ENCODE peak calls at places on chromosome 7, in ten cellular contexts. A is hepatocyte, V is fibroblast of the aortic adventitia, B is ovary, M is A549, N is fibroblast of pulmonary artery, K is lower lobe of right lung, O is cardiac muscle cell, H is upper lobe of right lung, L is astrocyte. E is an unnamed sample.

GRCh38 chr7:142556745-142557144 is 192.5 kb upstream of the PRSS1 start:
- DNase-seq in N (peak), B (no peak), M (peak), A (peak), L (peak), K (no peak), V (peak), H (peak), O (peak), E (peak)

GRCh38 chr7:133570321-133570720 is 317.4 kb downstream of the EXOC4 start:
- DNase-seq in N (no peak), M (no peak), H (no peak), A (no peak), O (no peak), B (no peak), K (no peak), L (peak), V (no peak), E (no peak)

GRCh38 chr7:143901360-143901709 is 641 bp downstream of the TCAF1 start:
- DNase-seq in N (peak), M (peak), L (peak), K (peak), B (peak), A (peak), V (peak), H (peak), O (peak), E (no peak)

GRCh38 chr7:41107330-41107937 is 595.5 kb downstream of the INHBA start:
- DNase-seq in L (peak), K (no peak), V (peak), O (no peak), B (no peak), H (no peak), A (peak), M (peak), N (no peak), E (peak)

GRCh38 chr7:4792537-4793126 is 17.2 kb downstream of the AP5Z1 start:
- DNase-seq in M (no peak), V (no peak), A (no peak), B (peak), L (no peak), H (no peak), K (peak), N (no peak), O (peak), E (no peak)

GRCh38 chr7:134458341-134458805 is 527 bp downstream of the AKR1B1 start:
- DNase-seq in V (peak), L (no peak), A (peak), N (no peak), H (peak), O (peak), M (peak), K (peak), B (peak), E (no peak)

GRCh38 chr7:71752171-71752935 is 620.4 kb downstream of the GALNT17 start:
- DNase-seq in L (no peak), O (peak), M (peak), N (peak), B (peak), V (no peak), K (peak), A (peak), H (peak), E (no peak)

GRCh38 chr7:64494912-64495461 is 67.9 kb downstream of the ZNF680 start:
- DNase-seq in N (no peak), H (no peak), O (no peak), K (no peak), V (no peak), L (no peak), M (no peak), A (no peak), B (peak), E (no peak)

GRCh38 chr7:79610301-79610700 is 156.8 kb upstream of the MAGI2 start:
- DNase-seq in K (no peak), H (no peak), L (peak), V (peak), B (no peak), M (no peak), A (no peak), O (no peak), N (peak), E (no peak)

GRCh38 chr7:113085781-113086390 is 741 bp downstream of the GPR85 start:
- DNase-seq in M (no peak), K (no peak), L (peak), N (peak), H (no peak), V (peak), B (no peak), O (no peak), A (no peak), E (no peak)

GRCh38 chr7:140594131-140594691 is 46.4 kb downstream of the DENND2A start:
- DNase-seq in B (no peak), K (no peak), V (no peak), N (no peak), M (no peak), L (no peak), A (no peak), O (no peak), H (no peak), E (no peak)

GRCh38 chr7:45130910-45131309 is 19.4 kb upstream of the TBRG4 start:
- DNase-seq in A (no peak), K (no peak), N (no peak), M (no peak), L (no peak), V (no peak), O (no peak), H (no peak), B (no peak), E (no peak)

GRCh38 chr7:45132708-45133320 is 21.3 kb upstream of the TBRG4 start:
- DNase-seq in K (no peak), H (no peak), B (no peak), V (no peak), A (no peak), L (no peak), O (no peak), N (no peak), M (no peak), E (no peak)

GRCh38 chr7:45133877-45134276 is 22.4 kb upstream of the TBRG4 start:
- DNase-seq in K (no peak), V (no peak), L (no peak), H (no peak), M (no peak), N (no peak), A (no peak), O (no peak), B (no peak), E (no peak)

GRCh38 chr7:45131891-45132290 is 20.4 kb upstream of the TBRG4 start:
- DNase-seq in N (no peak), L (no peak), V (no peak), A (no peak), B (no peak), M (no peak), O (no peak), H (no peak), K (no peak), E (no peak)

DNA sequence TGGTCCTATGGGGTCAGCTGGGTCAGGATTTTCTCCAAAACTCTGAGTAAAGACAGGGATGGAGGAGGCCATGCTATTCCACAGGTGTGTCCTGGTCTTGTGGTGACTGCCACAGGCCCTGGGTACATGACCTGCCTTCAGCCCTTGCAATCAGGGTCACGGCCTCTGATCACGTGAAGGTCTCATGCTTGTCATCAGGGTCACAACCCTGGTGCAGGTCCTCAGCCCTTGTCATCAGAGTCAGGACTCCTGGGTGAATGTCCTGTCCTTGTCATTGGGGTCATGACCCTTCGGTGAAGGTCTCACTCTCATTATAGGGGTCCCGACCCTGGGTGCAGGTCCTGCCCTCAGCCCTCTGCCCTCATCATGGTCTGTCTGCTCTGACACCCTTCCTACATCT is 21.9 kb upstream of the TBRG4 start:
- DNase-seq in M (no peak), H (no peak), B (no peak), V (no peak), O (no peak), K (no peak), A (no peak), L (no peak), N (no peak), E (no peak)
- TF ChIP-seq CTCF in M (no peak), H (no peak), B (no peak), V (no peak), O (no peak), K (no peak), A (no peak), L (no peak), N (no peak), E (no peak)

DNA sequence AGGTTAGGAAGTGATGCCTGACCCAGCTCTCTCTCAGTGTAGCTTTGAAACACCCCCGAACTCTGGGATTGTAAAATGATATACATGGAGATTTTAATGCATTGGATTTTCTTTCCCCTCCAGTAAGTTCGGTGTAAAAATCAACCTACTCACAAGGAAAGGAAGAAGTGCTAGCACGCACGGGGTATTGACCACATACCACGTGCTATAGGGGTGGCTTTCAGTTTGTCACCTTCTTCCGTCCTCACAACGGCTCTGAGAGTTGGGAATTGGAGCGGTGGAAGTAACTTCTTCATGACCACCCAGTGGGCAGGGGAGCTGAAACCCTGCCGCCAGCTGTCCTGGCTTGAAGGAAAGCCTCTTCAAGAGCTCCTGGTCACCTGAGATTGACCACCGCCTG is 149.4 kb upstream of the PRR15 start:
- DNase-seq in N (no peak), L (no peak), K (no peak), B (no peak), H (no peak), V (no peak), A (no peak), M (no peak), O (no peak), E (no peak)
- H3K4me3 ChIP-seq in N (no peak), L (no peak), K (no peak), B (no peak), H (no peak), V (no peak), A (no peak), M (no peak), O (no peak), E (no peak)

DNA sequence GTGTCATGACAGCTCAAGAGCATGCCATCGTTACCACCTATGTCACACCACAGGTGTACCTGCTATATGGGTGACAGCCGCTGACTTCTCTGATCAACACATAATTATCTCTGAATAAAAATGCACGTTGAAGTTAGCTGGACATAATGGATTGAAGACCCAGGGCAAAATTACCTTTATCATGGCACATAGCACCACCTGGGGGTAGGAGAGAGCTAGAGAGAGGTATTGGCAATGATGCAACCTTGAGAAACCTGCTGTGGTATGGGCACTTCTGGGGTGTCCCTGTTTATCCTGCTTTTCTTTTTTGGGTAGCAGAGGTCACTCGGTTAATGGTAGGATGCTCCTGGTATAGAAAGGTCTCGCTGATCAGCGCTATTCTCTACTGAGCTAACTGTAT is 323.3 kb downstream of the TFEC start:
- DNase-seq in O (peak), M (no peak), K (no peak), H (no peak), B (no peak), A (peak), N (peak), V (peak), L (no peak), E (no peak)
- TF ChIP-seq CTCF in O (peak), M (peak), K (peak), H (peak), B (no peak), A (peak), N (peak), V (peak), L (peak), E (peak)

DNA sequence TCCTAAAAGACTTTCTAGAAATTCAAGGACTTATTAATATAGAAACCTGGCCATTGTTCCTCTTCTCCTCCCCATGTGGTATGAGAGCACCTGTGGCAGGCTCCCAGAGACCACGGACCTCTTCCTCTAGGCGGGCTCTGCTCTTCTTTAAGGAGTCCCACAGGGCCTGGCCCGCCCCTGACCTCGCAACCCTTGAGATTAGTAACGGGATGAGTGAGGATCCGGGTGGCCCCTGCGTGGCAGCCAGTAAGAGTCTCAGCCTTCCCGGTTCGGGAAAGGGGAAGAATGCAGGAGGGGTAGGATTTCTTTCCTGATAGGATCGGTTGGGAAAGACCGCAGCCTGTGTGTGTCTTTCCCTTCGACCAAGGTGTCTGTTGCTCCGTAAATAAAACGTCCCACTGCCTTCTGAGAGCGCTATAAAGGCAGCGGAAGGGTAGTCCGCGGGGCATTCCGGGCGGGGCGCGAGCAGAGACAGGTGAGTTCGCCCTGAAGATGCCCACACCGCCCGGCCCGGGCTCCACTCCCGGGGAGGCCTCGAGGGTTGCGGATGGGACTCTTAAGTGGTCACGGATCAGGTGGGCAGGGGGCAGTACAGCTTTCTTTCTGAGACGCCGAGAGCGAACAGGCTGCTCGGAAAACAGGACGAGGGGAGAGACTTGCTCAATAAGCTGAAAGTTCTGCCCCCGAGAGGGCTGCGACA is at the start of gene SLC26A4:
- DNase-seq in O (no peak), L (no peak), B (no peak), A (peak), H (no peak), V (no peak), N (no peak), M (no peak), K (no peak), E (no peak)
- H3K4me3 ChIP-seq in O (peak), L (peak), B (peak), A (peak), H (peak), V (peak), N (peak), M (peak), K (peak), E (peak)

DNA sequence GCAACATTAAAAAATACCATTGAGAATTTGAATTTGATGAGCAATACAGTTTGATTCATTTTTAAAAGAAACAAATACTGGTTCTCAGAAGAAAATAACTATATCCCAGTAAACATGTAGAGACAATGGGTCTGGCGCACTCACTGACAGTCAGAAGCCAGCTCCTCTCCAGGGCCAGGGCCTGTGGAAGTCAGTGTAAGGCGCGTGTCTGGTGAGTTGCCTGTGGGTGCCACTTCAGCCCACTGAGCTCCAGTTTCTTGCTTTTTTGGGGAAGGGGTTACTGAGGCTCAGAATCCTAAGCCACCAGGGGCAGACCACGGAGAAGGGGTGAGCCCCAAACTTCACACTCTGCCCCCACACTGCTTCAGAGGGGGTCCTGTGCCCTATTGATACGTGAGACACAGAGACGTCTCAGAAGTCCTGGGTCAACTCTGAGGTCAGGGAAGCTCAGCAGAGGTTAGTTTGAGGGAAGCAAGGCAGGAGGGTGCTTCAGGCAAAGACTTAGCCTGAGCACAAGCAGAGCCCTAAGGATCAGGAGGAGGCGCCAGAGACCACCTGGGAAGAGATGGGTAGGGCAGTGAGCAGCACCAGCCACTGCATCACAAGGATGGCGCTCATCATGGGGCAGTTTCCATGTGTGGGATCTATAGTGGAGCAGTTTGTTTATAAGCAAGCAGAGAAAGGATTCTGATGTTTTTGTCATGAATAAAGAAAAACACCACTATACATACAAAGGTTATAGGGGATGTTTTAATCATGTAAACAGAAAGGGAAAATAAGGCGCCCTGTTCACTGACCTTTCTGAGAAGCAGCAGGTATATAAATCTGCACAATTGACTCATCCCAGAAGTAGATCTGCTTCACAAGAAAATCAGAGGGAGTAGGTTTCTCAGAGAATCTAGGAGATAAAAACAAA is 95.7 kb downstream of the PKD1L1 start:
- DNase-seq in L (no peak), A (no peak), H (no peak), N (peak), O (peak), K (no peak), V (no peak), B (no peak), M (no peak), E (no peak)
- TF ChIP-seq CTCF in L (no peak), A (no peak), H (no peak), N (peak), O (peak), K (no peak), V (peak), B (no peak), M (no peak), E (peak)

DNA sequence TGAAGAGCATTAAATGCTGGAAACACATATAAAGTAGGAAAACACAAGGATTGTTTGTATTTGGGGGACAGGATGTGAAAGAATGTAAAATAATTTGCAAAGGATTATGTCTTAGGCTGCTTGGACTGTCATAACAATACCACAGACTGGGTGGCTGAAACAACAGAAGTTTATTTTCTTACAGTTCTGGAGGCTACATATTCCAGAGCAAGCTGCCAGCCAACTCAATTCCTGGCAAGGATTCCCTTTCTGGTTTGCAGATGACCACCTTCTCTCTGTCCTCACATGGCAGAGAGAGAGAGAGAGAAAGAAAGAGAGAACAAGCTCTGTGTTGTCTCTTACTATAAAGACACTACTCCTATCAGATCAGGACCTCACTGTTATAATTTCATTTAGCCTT is 8.8 kb upstream of the LAMB4 start:
- DNase-seq in N (peak), B (no peak), K (no peak), H (no peak), L (no peak), V (peak), O (no peak), M (no peak), A (no peak), E (no peak)
- H3K4me3 ChIP-seq in N (no peak), B (no peak), K (no peak), H (no peak), L (no peak), V (no peak), O (no peak), M (no peak), A (no peak), E (no peak)

DNA sequence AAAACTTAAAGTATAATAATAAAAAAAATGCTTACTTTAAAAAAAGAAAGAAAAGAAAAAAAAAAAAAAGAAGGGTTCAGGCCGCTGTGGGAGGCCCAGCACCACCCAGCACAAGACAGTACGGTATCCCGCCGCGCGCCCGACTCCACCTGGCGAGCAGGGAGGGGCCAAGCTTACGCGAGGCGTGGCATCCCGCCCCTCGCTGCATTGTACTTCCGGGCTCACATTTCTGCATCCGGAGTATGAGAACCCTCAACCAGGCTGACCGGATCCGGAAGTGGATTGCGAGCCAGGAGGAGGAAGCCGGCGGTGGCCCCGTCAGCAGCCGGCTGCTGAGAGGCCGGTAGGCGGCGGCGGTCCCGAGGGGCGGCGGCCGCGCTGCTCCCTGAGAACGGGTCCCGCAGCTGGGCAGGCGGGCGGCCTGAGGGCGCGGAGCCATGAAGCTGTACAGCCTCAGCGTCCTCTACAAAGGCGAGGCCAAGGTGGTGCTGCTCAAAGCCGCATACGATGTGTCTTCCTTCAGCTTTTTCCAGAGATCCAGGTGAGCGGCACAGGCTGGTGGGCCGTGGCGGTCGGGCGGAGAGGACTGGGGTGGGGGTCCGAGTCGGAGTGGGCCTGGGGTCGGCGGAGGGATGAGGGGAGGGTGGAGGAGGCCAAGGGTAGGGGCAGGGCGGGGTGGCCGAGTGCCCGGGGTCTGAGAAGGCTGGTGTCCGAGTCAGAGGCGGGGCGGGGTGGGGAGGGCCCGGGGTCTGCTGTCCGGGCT is at the start of gene YKT6:
- DNase-seq in K (peak), M (peak), N (peak), V (peak), O (peak), H (peak), B (peak), L (peak), A (peak), E (peak)
- TF ChIP-seq CTCF in K (peak), M (peak), N (peak), V (peak), O (peak), H (peak), B (peak), L (peak), A (peak), E (peak)